ENCODE peak calls at places on chromosomes 2 and 18, in six cellular contexts. One of them, this sample, is unnamed.

GRCh38 chr2:113324684-113325160 is 46.0 kb upstream of the PAX8 start:
- DNase-seq in ovary: peak; percentile 54
- DNase-seq in GM23248: peak; percentile 84
- DNase-seq in Caco-2: peak; percentile 81
- DNase-seq in Peyer's patch: peak; percentile 52
- DNase-seq in A549: peak; percentile 85
- DNase-seq in this sample: peak; percentile 84

GRCh38 chr18:23856466-23857175 is 157.9 kb upstream of the TTC39C start:
- DNase-seq in Caco-2: no peak
- DNase-seq in ovary: no peak
- DNase-seq in A549: no peak
- DNase-seq in GM23248: no peak
- DNase-seq in Peyer's patch: no peak
- DNase-seq in this sample: no peak

GRCh38 chr2:34266908-34267697 is 668.0 kb upstream of the FAM98A start:
- DNase-seq in ovary: no peak
- DNase-seq in Peyer's patch: no peak
- DNase-seq in GM23248: no peak
- DNase-seq in A549: no peak
- DNase-seq in Caco-2: no peak
- DNase-seq in this sample: no peak

GRCh38 chr2:168901013-168901412 is at the start of gene G6PC2:
- DNase-seq in GM23248: no peak
- DNase-seq in Peyer's patch: no peak
- DNase-seq in Caco-2: no peak
- DNase-seq in ovary: no peak
- DNase-seq in A549: no peak
- DNase-seq in this sample: no peak

GRCh38 chr18:57223160-57223870 is 76.4 kb downstream of the BOD1L2 start:
- DNase-seq in ovary: no peak
- DNase-seq in A549: peak; percentile 54
- DNase-seq in Peyer's patch: no peak
- DNase-seq in Caco-2: no peak
- DNase-seq in GM23248: no peak
- DNase-seq in this sample: no peak

GRCh38 chr2:241905716-241906376 is 36.3 kb downstream of the RTP5 start:
- DNase-seq in Caco-2: no peak
- DNase-seq in GM23248: no peak
- DNase-seq in ovary: peak; percentile 17
- DNase-seq in Peyer's patch: no peak
- DNase-seq in A549: no peak
- DNase-seq in this sample: peak; percentile 42

GRCh38 chr2:7983912-7984311 is 697.9 kb upstream of the ID2 start:
- DNase-seq in GM23248: no peak
- DNase-seq in A549: no peak
- DNase-seq in Peyer's patch: no peak
- DNase-seq in ovary: no peak
- DNase-seq in Caco-2: no peak
- DNase-seq in this sample: no peak

GRCh38 chr2:119257198-119257597 is 33.6 kb downstream of the STEAP3 start:
- DNase-seq in ovary: no peak
- DNase-seq in A549: no peak
- DNase-seq in GM23248: no peak
- DNase-seq in Peyer's patch: no peak
- DNase-seq in Caco-2: no peak
- DNase-seq in this sample: no peak

GRCh38 chr18:52131845-52132244 is 208.2 kb upstream of the DCC start:
- DNase-seq in ovary: no peak
- DNase-seq in GM23248: no peak
- DNase-seq in Peyer's patch: no peak
- DNase-seq in Caco-2: no peak
- DNase-seq in A549: no peak
- DNase-seq in this sample: no peak

GRCh38 chr18:52136532-52136931 is 203.5 kb upstream of the DCC start:
- DNase-seq in Caco-2: no peak
- DNase-seq in GM23248: no peak
- DNase-seq in ovary: no peak
- DNase-seq in Peyer's patch: no peak
- DNase-seq in A549: no peak
- DNase-seq in this sample: no peak

DNA sequence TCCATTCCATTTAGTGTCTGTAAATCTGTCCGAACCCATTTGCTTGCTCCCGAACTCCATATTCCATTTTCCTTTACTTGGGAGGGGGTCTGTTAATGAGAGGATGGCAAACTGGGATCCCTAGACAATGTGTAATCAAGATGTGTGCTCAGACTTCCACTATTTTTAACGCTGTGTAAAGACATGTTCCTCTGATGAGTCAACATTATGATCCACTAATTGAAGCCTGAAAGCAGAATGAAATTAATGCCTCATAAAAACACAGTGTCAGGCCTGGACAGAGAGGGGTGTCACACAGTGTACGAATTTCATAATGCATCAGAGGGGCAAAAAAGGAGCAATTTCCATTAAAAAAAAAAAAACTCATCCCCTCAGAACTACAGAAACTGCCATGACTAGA is 209.4 kb upstream of the DCC start:
- DNase-seq in A549: no peak
- DNase-seq in Peyer's patch: no peak
- DNase-seq in GM23248: no peak
- DNase-seq in Caco-2: no peak
- DNase-seq in ovary: no peak
- DNase-seq in this sample: no peak
- H3K9me3 ChIP-seq in A549: no peaks in the 10 kb centered on the region
- H3K9me3 ChIP-seq in Peyer's patch: no peaks in the 10 kb centered on the region
- H3K9me3 ChIP-seq in GM23248: no peaks in the 10 kb centered on the region
- H3K9me3 ChIP-seq in Caco-2: no peaks in the 10 kb centered on the region
- H3K9me3 ChIP-seq in ovary: no peaks in the 10 kb centered on the region
- H3K9me3 ChIP-seq in this sample: peaks cover 4% of the 10 kb centered on the region

GRCh38 chr18:14939141-14939540 is 191.2 kb downstream of the ANKRD30B start:
- DNase-seq in ovary: no peak
- DNase-seq in Peyer's patch: no peak
- DNase-seq in Caco-2: no peak
- DNase-seq in GM23248: no peak
- DNase-seq in A549: no peak
- DNase-seq in this sample: no peak

GRCh38 chr18:14937271-14937670 is 189.3 kb downstream of the ANKRD30B start:
- DNase-seq in ovary: no peak
- DNase-seq in Peyer's patch: no peak
- DNase-seq in Caco-2: no peak
- DNase-seq in GM23248: no peak
- DNase-seq in A549: no peak
- DNase-seq in this sample: no peak

GRCh38 chr18:14933049-14933851 is 185.3 kb downstream of the ANKRD30B start:
- DNase-seq in Caco-2: no peak
- DNase-seq in Peyer's patch: peak; percentile 77
- DNase-seq in A549: no peak
- DNase-seq in ovary: no peak
- DNase-seq in GM23248: no peak
- DNase-seq in this sample: no peak

GRCh38 chr18:14936313-14936712 is 188.3 kb downstream of the ANKRD30B start:
- DNase-seq in GM23248: no peak
- DNase-seq in A549: no peak
- DNase-seq in Peyer's patch: peak; percentile 87
- DNase-seq in ovary: no peak
- DNase-seq in Caco-2: peak; percentile 35
- DNase-seq in this sample: no peak

GRCh38 chr18:14935210-14935609 is 187.2 kb downstream of the ANKRD30B start:
- DNase-seq in GM23248: no peak
- DNase-seq in Caco-2: no peak
- DNase-seq in Peyer's patch: no peak
- DNase-seq in A549: no peak
- DNase-seq in ovary: no peak
- DNase-seq in this sample: no peak
- H3K9me3 ChIP-seq in GM23248: no peaks in the 10 kb centered on the region
- H3K9me3 ChIP-seq in Caco-2: no peaks in the 10 kb centered on the region
- H3K9me3 ChIP-seq in Peyer's patch: no peaks in the 10 kb centered on the region
- H3K9me3 ChIP-seq in A549: no peaks in the 10 kb centered on the region
- H3K9me3 ChIP-seq in ovary: no peaks in the 10 kb centered on the region
- H3K9me3 ChIP-seq in this sample: no peaks in the 10 kb centered on the region

GRCh38 chr2:73990531-73990930 is 5.8 kb downstream of the TET3 start:
- DNase-seq in Peyer's patch: no peak
- DNase-seq in Caco-2: no peak
- DNase-seq in GM23248: no peak
- DNase-seq in A549: no peak
- DNase-seq in ovary: no peak
- DNase-seq in this sample: no peak
- H3K9me3 ChIP-seq in Peyer's patch: no peaks in the 10 kb centered on the region
- H3K9me3 ChIP-seq in Caco-2: no peaks in the 10 kb centered on the region
- H3K9me3 ChIP-seq in GM23248: no peaks in the 10 kb centered on the region
- H3K9me3 ChIP-seq in A549: no peaks in the 10 kb centered on the region
- H3K9me3 ChIP-seq in ovary: no peaks in the 10 kb centered on the region
- H3K9me3 ChIP-seq in this sample: no peaks in the 10 kb centered on the region

DNA sequence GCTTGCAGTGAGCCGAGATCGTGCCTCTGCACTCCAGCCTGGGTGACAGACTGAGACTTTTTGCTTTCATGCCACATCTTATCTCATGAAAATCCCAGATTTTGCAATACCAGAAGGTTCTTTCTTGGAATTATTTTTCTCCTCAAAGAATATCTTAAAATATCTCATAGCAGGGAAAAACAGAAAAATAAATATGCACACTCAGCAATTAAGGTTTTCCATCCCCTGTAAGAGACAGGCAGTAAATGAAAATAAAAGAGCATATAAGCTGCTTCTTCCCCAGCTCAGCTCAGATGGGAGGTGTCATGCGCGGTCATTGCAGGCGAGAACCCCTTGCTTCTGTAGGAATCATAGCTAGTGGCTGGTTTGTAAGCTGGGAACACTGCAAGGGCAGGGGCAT is 217.8 kb downstream of the SPP2 start:
- DNase-seq in GM23248: no peak
- DNase-seq in Peyer's patch: no peak
- DNase-seq in Caco-2: no peak
- DNase-seq in ovary: no peak
- DNase-seq in A549: no peak
- DNase-seq in this sample: no peak
- H3K9me3 ChIP-seq in GM23248: no peaks in the 10 kb centered on the region
- H3K9me3 ChIP-seq in Peyer's patch: no peaks in the 10 kb centered on the region
- H3K9me3 ChIP-seq in Caco-2: no peaks in the 10 kb centered on the region
- H3K9me3 ChIP-seq in ovary: no peaks in the 10 kb centered on the region
- H3K9me3 ChIP-seq in A549: no peaks in the 10 kb centered on the region
- H3K9me3 ChIP-seq in this sample: no peaks in the 10 kb centered on the region

GRCh38 chr18:8904316-8904715 is 198.2 kb upstream of the NDUFV2 start:
- DNase-seq in Peyer's patch: no peak
- DNase-seq in Caco-2: no peak
- DNase-seq in GM23248: no peak
- DNase-seq in ovary: no peak
- DNase-seq in A549: no peak
- DNase-seq in this sample: no peak
- H3K9me3 ChIP-seq in Peyer's patch: no peaks in the 10 kb centered on the region
- H3K9me3 ChIP-seq in Caco-2: peaks cover 4% of the 10 kb centered on the region
- H3K9me3 ChIP-seq in GM23248: no peaks in the 10 kb centered on the region
- H3K9me3 ChIP-seq in ovary: no peaks in the 10 kb centered on the region
- H3K9me3 ChIP-seq in A549: no peaks in the 10 kb centered on the region
- H3K9me3 ChIP-seq in this sample: peaks cover 3% of the 10 kb centered on the region

GRCh38 chr18:62512532-62512931 is 10.3 kb upstream of the ZCCHC2 start:
- DNase-seq in ovary: no peak
- DNase-seq in Peyer's patch: no peak
- DNase-seq in GM23248: no peak
- DNase-seq in A549: no peak
- DNase-seq in Caco-2: no peak
- DNase-seq in this sample: no peak
- H3K9me3 ChIP-seq in ovary: no peaks in the 10 kb centered on the region
- H3K9me3 ChIP-seq in Peyer's patch: no peaks in the 10 kb centered on the region
- H3K9me3 ChIP-seq in GM23248: peaks cover 4% of the 10 kb centered on the region
- H3K9me3 ChIP-seq in A549: peaks cover 5% of the 10 kb centered on the region
- H3K9me3 ChIP-seq in Caco-2: no peaks in the 10 kb centered on the region
- H3K9me3 ChIP-seq in this sample: no peaks in the 10 kb centered on the region

DNA sequence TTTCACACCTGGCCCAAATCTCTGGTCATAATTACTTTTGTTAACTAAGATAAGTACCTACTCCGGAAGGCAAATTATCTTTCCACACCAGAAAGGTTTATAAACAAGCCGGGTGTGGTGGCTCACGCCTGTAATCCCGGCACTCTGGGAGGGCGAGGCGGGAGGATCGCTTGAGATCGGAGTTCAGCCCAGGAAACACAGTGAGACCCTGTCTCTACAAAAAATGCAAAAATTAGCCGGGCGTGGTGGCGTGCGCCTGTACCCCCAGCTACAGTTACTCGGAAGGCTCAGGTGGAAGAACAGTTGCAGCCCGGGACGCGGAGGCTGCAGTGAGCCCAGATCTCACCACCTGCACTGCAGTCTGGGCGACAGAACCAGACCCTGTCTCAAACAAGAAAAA is 2.1 kb downstream of the PUM2 start:
- DNase-seq in ovary: no peak
- DNase-seq in GM23248: no peak
- DNase-seq in Caco-2: no peak
- DNase-seq in Peyer's patch: no peak
- DNase-seq in A549: no peak
- DNase-seq in this sample: no peak
- H3K9me3 ChIP-seq in ovary: no peaks in the 10 kb centered on the region
- H3K9me3 ChIP-seq in GM23248: no peaks in the 10 kb centered on the region
- H3K9me3 ChIP-seq in Caco-2: no peaks in the 10 kb centered on the region
- H3K9me3 ChIP-seq in Peyer's patch: no peaks in the 10 kb centered on the region
- H3K9me3 ChIP-seq in A549: no peaks in the 10 kb centered on the region
- H3K9me3 ChIP-seq in this sample: no peaks in the 10 kb centered on the region

GRCh38 chr2:228257379-228257778 is 75.9 kb upstream of the SPHKAP start:
- DNase-seq in Peyer's patch: no peak
- DNase-seq in Caco-2: no peak
- DNase-seq in ovary: no peak
- DNase-seq in A549: no peak
- DNase-seq in GM23248: no peak
- DNase-seq in this sample: no peak

GRCh38 chr2:228263156-228263555 is 81.7 kb upstream of the SPHKAP start:
- DNase-seq in A549: no peak
- DNase-seq in GM23248: no peak
- DNase-seq in ovary: no peak
- DNase-seq in Peyer's patch: no peak
- DNase-seq in Caco-2: no peak
- DNase-seq in this sample: no peak

GRCh38 chr2:228261546-228261945 is 80.1 kb upstream of the SPHKAP start:
- DNase-seq in ovary: no peak
- DNase-seq in A549: no peak
- DNase-seq in GM23248: no peak
- DNase-seq in Peyer's patch: no peak
- DNase-seq in Caco-2: no peak
- DNase-seq in this sample: no peak
- H3K9me3 ChIP-seq in ovary: no peaks in the 10 kb centered on the region
- H3K9me3 ChIP-seq in A549: no peaks in the 10 kb centered on the region
- H3K9me3 ChIP-seq in GM23248: no peaks in the 10 kb centered on the region
- H3K9me3 ChIP-seq in Peyer's patch: no peaks in the 10 kb centered on the region
- H3K9me3 ChIP-seq in Caco-2: no peaks in the 10 kb centered on the region
- H3K9me3 ChIP-seq in this sample: no peaks in the 10 kb centered on the region